ENCODE peak calls at places on chromosomes 5 and 9, in ten cellular contexts. F is effector CD4-positive, alpha-beta T cell; C is fibroblast of mammary gland; H is GM12865; A is activated naive CD4-positive, alpha-beta T cell treated with anti-CD3 and anti-CD28 coated beads, Interleukin-2, amount 10 ng/mL, durations not matched to agents 7 days and 5 days; X is stimulated activated CD4-positive, alpha-beta T cell treated with anti-CD3 and anti-CD28 coated beads, Interleukin-1b, Interleukin-23, amount 100 ng/mL, for 48 hours; Y is DMS153; I is Right ventricle myocardium superior; S is GM13976; L is epithelial cell of prostate. P is an unnamed sample.

GRCh38 chr9:22214497-22215031 is 205.5 kb upstream of the CDKN2B start:
- DNase-seq in F (no peak), C (peak; percentile 51), H (no peak), A (no peak), X (no peak), Y (peak; percentile 46), I (no peak), S (no peak), L (no peak), P (no peak)

GRCh38 chr5:72597456-72597948 is 90.3 kb upstream of the ZNF366 start:
- DNase-seq in F (no peak), C (peak; percentile 85), H (no peak), A (no peak), X (no peak), Y (no peak), I (no peak), S (no peak), L (no peak), P (no peak)

GRCh38 chr5:146447734-146448380 is 724 bp downstream of the TCERG1 start:
- DNase-seq in F (no peak), C (peak; percentile 64), H (peak; percentile 70), A (peak; percentile 49), X (peak; percentile 58), Y (no peak), I (no peak), S (no peak), L (no peak), P (peak; percentile 61)

GRCh38 chr5:134874831-134875655 is 872 bp downstream of the TXNDC15 start:
- DNase-seq in F (peak; percentile 3), C (peak; percentile 92), H (peak; percentile 73), A (peak; percentile 50), X (peak; percentile 22), Y (no peak), I (peak; percentile 74), S (peak; percentile 56), L (peak; percentile 12), P (peak; percentile 62)

GRCh38 chr5:178339272-178339671 is 106.7 kb upstream of the PHYKPL start:
- DNase-seq in F (no peak), C (no peak), H (no peak), A (no peak), X (no peak), Y (no peak), I (no peak), S (no peak), L (no peak), P (no peak)

GRCh38 chr9:88056876-88057275 is 81.4 kb downstream of the SPATA31C2 start:
- DNase-seq in F (no peak), C (peak; percentile 19), H (no peak), A (no peak), X (no peak), Y (no peak), I (no peak), S (no peak), L (peak; percentile 26), P (no peak)

GRCh38 chr5:15515229-15515628 is 15.2 kb downstream of the FBXL7 start:
- DNase-seq in F (no peak), C (no peak), H (no peak), A (no peak), X (no peak), Y (no peak), I (no peak), S (no peak), L (no peak), P (no peak)

GRCh38 chr5:91419571-91420537 is 36.7 kb upstream of the ARRDC3 start:
- DNase-seq in F (peak; percentile 65), C (peak; percentile 67), H (peak; percentile 78), A (peak; percentile 76), X (peak; percentile 63), Y (no peak), I (peak; percentile 44), S (peak; percentile 21), L (no peak), P (peak; percentile 74)

GRCh38 chr9:95381243-95381642 is 63.7 kb upstream of the FANCC start:
- DNase-seq in F (no peak), C (peak; percentile 60), H (peak; percentile 38), A (no peak), X (no peak), Y (no peak), I (no peak), S (no peak), L (no peak), P (no peak)

GRCh38 chr9:78932849-78933627 is 636.1 kb downstream of the PSAT1 start:
- DNase-seq in F (no peak), C (peak; percentile 40), H (no peak), A (no peak), X (no peak), Y (no peak), I (no peak), S (no peak), L (no peak), P (no peak)

P was measured in activated CD4-positive, alpha-beta memory T cell treated with anti-CD3 and anti-CD28 coated beads for 36 hours.